ENCODE peak calls at places on chromosome 2, in seven cellular contexts. U, Q, C, L, X, A and J are unnamed samples.

GRCh38 chr2:223101340-223102039 is 49.5 kb downstream of the KCNE4 start:
- DNase-seq in U (peak), A (peak), X (peak), C (no peak), L (no peak), Q (peak), J (peak)

GRCh38 chr2:182606728-182607681 is 109.1 kb upstream of the DNAJC10 start:
- DNase-seq in A (no peak), C (no peak), U (no peak), Q (no peak), L (no peak), X (no peak), J (no peak)

GRCh38 chr2:213228638-213229037 is 55.6 kb upstream of the SPAG16 start:
- DNase-seq in U (no peak), X (no peak), L (no peak), Q (no peak), C (no peak), A (no peak), J (no peak)

GRCh38 chr2:45285791-45286390 is 276.6 kb upstream of the SIX2 start:
- DNase-seq in C (peak), A (no peak), L (no peak), U (no peak), X (no peak), Q (no peak), J (no peak)

GRCh38 chr2:231369580-231370428 is 25.7 kb upstream of the B3GNT7 start:
- DNase-seq in L (no peak), X (no peak), A (no peak), Q (no peak), U (no peak), C (no peak), J (no peak)

GRCh38 chr2:166609183-166609959 is 115.3 kb upstream of the SCN7A start:
- DNase-seq in L (no peak), Q (peak), U (no peak), C (no peak), X (peak), A (no peak), J (peak)

GRCh38 chr2:219469186-219469724 is 29.4 kb upstream of the GMPPA start:
- DNase-seq in A (peak), L (no peak), Q (no peak), U (no peak), C (peak), X (peak), J (peak)

GRCh38 chr2:74001781-74002514 is 17.2 kb downstream of the TET3 start:
- DNase-seq in L (no peak), C (peak), X (peak), A (no peak), Q (peak), U (no peak), J (no peak)

GRCh38 chr2:208174144-208174543 is 10.8 kb upstream of the CRYGA start:
- DNase-seq in L (no peak), A (no peak), U (no peak), Q (no peak), X (no peak), C (no peak), J (no peak)

GRCh38 chr2:191739194-191739593 is 61.3 kb downstream of the NABP1 start:
- DNase-seq in U (no peak), A (no peak), Q (no peak), L (no peak), X (no peak), C (no peak), J (no peak)

GRCh38 chr2:127158614-127159290 is 51.8 kb upstream of the BIN1 start:
- DNase-seq in Q (no peak), A (no peak), C (no peak), U (no peak), L (no peak), X (no peak), J (no peak)

GRCh38 chr2:136118819-136119716 is 1.1 kb upstream of the CXCR4 start:
- DNase-seq in X (no peak), Q (peak), U (no peak), C (peak), A (peak), L (peak), J (no peak)

GRCh38 chr2:9961014-9961413 is 9.5 kb downstream of the GRHL1 start:
- DNase-seq in C (no peak), U (no peak), Q (no peak), A (no peak), X (no peak), L (no peak), J (no peak)

GRCh38 chr2:110126086-110126773 is 10.6 kb upstream of the MALL start:
- DNase-seq in L (no peak), X (no peak), A (no peak), Q (peak), C (no peak), U (no peak), J (no peak)